ENCODE peak calls at places on chromosome 17, in eight cellular contexts. T, J, H, V, Z, A, G and L are unnamed samples.

GRCh38 chr17:3890082-3890892 is 2.6 kb downstream of the CAMKK1 start:
- DNase-seq in Z (peak), T (peak), H (no peak), G (peak), J (peak), A (no peak), V (peak), L (peak)

GRCh38 chr17:69609495-69610315 is 195.2 kb downstream of the MAP2K6 start:
- DNase-seq in H (no peak), G (peak), J (peak), T (peak), V (no peak), Z (peak), A (no peak), L (no peak)

GRCh38 chr17:69945698-69946185 is 129.3 kb upstream of the KCNJ16 start:
- DNase-seq in V (no peak), J (no peak), Z (peak), T (no peak), H (no peak), A (no peak), G (no peak), L (no peak)

GRCh38 chr17:27578718-27579085 is 52.3 kb upstream of the LGALS9 start:
- DNase-seq in Z (peak), T (peak), A (no peak), J (no peak), V (peak), G (no peak), H (no peak), L (no peak)

GRCh38 chr17:74736423-74737298 is at the start of gene RAB37:
- DNase-seq in H (peak), J (no peak), V (peak), Z (no peak), A (peak), T (peak), G (no peak), L (no peak)

GRCh38 chr17:65413390-65413789 is 148.1 kb downstream of the AXIN2 start:
- DNase-seq in V (no peak), J (no peak), A (no peak), G (no peak), H (no peak), T (no peak), Z (no peak), L (no peak)

GRCh38 chr17:76940738-76941350 is 72.6 kb downstream of the MGAT5B start:
- DNase-seq in V (no peak), H (no peak), Z (peak), G (no peak), J (no peak), T (no peak), A (no peak), L (no peak)

GRCh38 chr17:56597495-56597990 is 4.0 kb downstream of the NOG start:
- DNase-seq in V (peak), H (no peak), Z (peak), T (peak), J (peak), G (no peak), A (no peak), L (no peak)

GRCh38 chr17:338442-339192 is 14.0 kb downstream of the RPH3AL start:
- DNase-seq in V (no peak), J (no peak), H (peak), T (peak), Z (no peak), A (no peak), G (no peak), L (no peak)

GRCh38 chr17:77830816-77831490 is 127.5 kb upstream of the TNRC6C start:
- DNase-seq in J (no peak), A (no peak), T (no peak), Z (no peak), H (no peak), G (no peak), V (no peak), L (no peak)

GRCh38 chr17:59311051-59311468 is 20.4 kb upstream of the YPEL2 start:
- DNase-seq in G (peak), V (peak), J (peak), H (no peak), A (no peak), Z (peak), T (peak), L (no peak)

GRCh38 chr17:2067559-2067958 is 12.7 kb downstream of the HIC1 start:
- DNase-seq in Z (peak), J (no peak), T (no peak), G (peak), A (no peak), H (no peak), V (no peak), L (no peak)

GRCh38 chr17:511001-511690 is 158.5 kb upstream of the RPH3AL start:
- DNase-seq in H (no peak), A (no peak), Z (peak), G (peak), V (no peak), J (no peak), T (no peak), L (no peak)

GRCh38 chr17:66663041-66663494 is 171.8 kb upstream of the CACNG5 start:
- DNase-seq in H (no peak), J (no peak), G (no peak), T (no peak), A (no peak), Z (no peak), V (no peak), L (no peak)

GRCh38 chr17:45171338-45172231 is 9.9 kb downstream of the HEXIM2 start:
- DNase-seq in Z (peak), T (peak), G (no peak), A (no peak), J (peak), V (no peak), H (no peak), L (no peak)